ENCODE peak calls at places on chromosomes 5 and 9, in seven cellular contexts. A is A549, X is AG04449, P is stomach, V is fibroblast of pulmonary artery, B is colonic mucosa, O is AG04450. S is an unnamed sample.

GRCh38 chr5:93578179-93578812 is 2.7 kb downstream of the NR2F1-AS1 start:
- DNase-seq in A (no peak), X (no peak), P (no peak), V (no peak), B (no peak), O (no peak), S (no peak)

GRCh38 chr5:98905857-98906688 is 22.7 kb downstream of the CHD1 start:
- DNase-seq in A (peak), X (no peak), P (no peak), V (peak), B (no peak), O (no peak), S (no peak)

GRCh38 chr9:131971482-131972074 is 108.1 kb downstream of the MED27 start:
- DNase-seq in A (no peak), X (no peak), P (no peak), V (no peak), B (no peak), O (no peak), S (no peak)

GRCh38 chr5:141611289-141611688 is 7.5 kb downstream of the DIAPH1 start:
- DNase-seq in A (no peak), X (no peak), P (no peak), V (no peak), B (no peak), O (no peak), S (peak)

GRCh38 chr5:141915881-141916336 is 7.8 kb upstream of the DELE1 start:
- DNase-seq in A (no peak), X (no peak), P (no peak), V (no peak), B (peak), O (no peak), S (no peak)

GRCh38 chr5:65382582-65382981 is 99.1 kb downstream of the ADAMTS6 start:
- DNase-seq in A (peak), X (no peak), P (no peak), V (no peak), B (no peak), O (no peak), S (no peak)

GRCh38 chr9:130268521-130269131 is 3.1 kb downstream of the HMCN2 start:
- DNase-seq in A (no peak), X (no peak), P (no peak), V (no peak), B (no peak), O (no peak), S (no peak)

GRCh38 chr9:89635007-89635742 is 30.4 kb downstream of the GADD45G start:
- DNase-seq in A (no peak), X (no peak), P (peak), V (peak), B (no peak), O (no peak), S (peak)

GRCh38 chr9:128636556-128637530 is 19.8 kb downstream of the DYNC2I2 start:
- DNase-seq in A (peak), X (no peak), P (no peak), V (no peak), B (no peak), O (no peak), S (no peak)

GRCh38 chr9:131264231-131264630 is 12.1 kb downstream of the FAM78A start:
- DNase-seq in A (no peak), X (no peak), P (no peak), V (no peak), B (no peak), O (no peak), S (no peak)

GRCh38 chr9:98230789-98231188 is 24.7 kb downstream of the TBC1D2 start:
- DNase-seq in A (no peak), X (no peak), P (no peak), V (no peak), B (no peak), O (no peak), S (no peak)

GRCh38 chr5:159022178-159022556 is 77.5 kb downstream of the EBF1 start:
- DNase-seq in A (no peak), X (no peak), P (no peak), V (peak), B (peak), O (peak), S (no peak)

GRCh38 chr5:65672787-65673186 is 48.0 kb downstream of the SHLD3 start:
- DNase-seq in A (no peak), X (peak), P (no peak), V (peak), B (no peak), O (peak), S (no peak)

GRCh38 chr5:9440517-9440916 is 105.4 kb downstream of the SEMA5A start:
- DNase-seq in A (no peak), X (peak), P (no peak), V (peak), B (no peak), O (no peak), S (no peak)

GRCh38 chr5:99063737-99064136 is 134.9 kb upstream of the CHD1 start:
- DNase-seq in A (no peak), X (no peak), P (no peak), V (no peak), B (no peak), O (no peak), S (no peak)

GRCh38 chr5:141192110-141192725 is at the start of gene PCDHB10:
- DNase-seq in A (peak), X (no peak), P (no peak), V (peak), B (peak), O (no peak), S (no peak)

GRCh38 chr5:179834120-179834519 is 13.4 kb downstream of the SQSTM1 start:
- DNase-seq in A (no peak), X (no peak), P (no peak), V (no peak), B (no peak), O (no peak), S (no peak)

GRCh38 chr5:124662261-124662781 is 84.1 kb downstream of the ZNF608 start:
- DNase-seq in A (peak), X (no peak), P (no peak), V (no peak), B (peak), O (no peak), S (no peak)

GRCh38 chr9:113356686-113357292 is 7.4 kb downstream of the BSPRY start:
- DNase-seq in A (no peak), X (no peak), P (no peak), V (no peak), B (no peak), O (no peak), S (no peak)

GRCh38 chr5:40160435-40160834 is 519.3 kb upstream of the PTGER4 start:
- DNase-seq in A (no peak), X (no peak), P (no peak), V (no peak), B (no peak), O (no peak), S (no peak)

GRCh38 chr9:34675048-34675714 is 12.7 kb upstream of the CCL27 start:
- DNase-seq in A (peak), X (no peak), P (peak), V (peak), B (peak), O (no peak), S (no peak)

GRCh38 chr5:3182477-3182876 is 413.2 kb upstream of the IRX1 start:
- DNase-seq in A (no peak), X (no peak), P (no peak), V (no peak), B (no peak), O (no peak), S (no peak)

GRCh38 chr9:16247188-16247875 is 623.1 kb downstream of the BNC2 start:
- DNase-seq in A (peak), X (no peak), P (no peak), V (peak), B (no peak), O (no peak), S (peak)

GRCh38 chr5:172846249-172846648 is 12.2 kb downstream of the ERGIC1 start:
- DNase-seq in A (no peak), X (no peak), P (no peak), V (no peak), B (no peak), O (no peak), S (no peak)

GRCh38 chr5:157554180-157555030 is 21.2 kb downstream of the ADAM19 start:
- DNase-seq in A (no peak), X (no peak), P (no peak), V (peak), B (no peak), O (no peak), S (no peak)

GRCh38 chr9:130139251-130139650 is 33.0 kb upstream of the NCS1 start:
- DNase-seq in A (no peak), X (no peak), P (no peak), V (no peak), B (no peak), O (no peak), S (no peak)

GRCh38 chr5:6506631-6507030 is 58.0 kb downstream of the UBE2QL1 start:
- DNase-seq in A (no peak), X (no peak), P (no peak), V (no peak), B (no peak), O (no peak), S (no peak)

GRCh38 chr9:135662758-135663450 is at the start of gene LCN9:
- DNase-seq in A (no peak), X (no peak), P (no peak), V (peak), B (no peak), O (no peak), S (no peak)

GRCh38 chr5:66891184-66891925 is 295.2 kb downstream of the MAST4 start:
- DNase-seq in A (peak), X (no peak), P (no peak), V (peak), B (peak), O (no peak), S (peak)

GRCh38 chr9:71783120-71783523 is 14.8 kb upstream of the CEMIP2 start:
- DNase-seq in A (peak), X (no peak), P (peak), V (no peak), B (peak), O (no peak), S (no peak)

GRCh38 chr9:23539311-23539710 is 286.7 kb downstream of the ELAVL2 start:
- DNase-seq in A (no peak), X (no peak), P (no peak), V (no peak), B (no peak), O (no peak), S (no peak)
- H3K4me3 ChIP-seq in A (no peak), X (no peak), P (no peak), V (no peak), B (no peak), O (no peak), S (no peak)

DNA sequence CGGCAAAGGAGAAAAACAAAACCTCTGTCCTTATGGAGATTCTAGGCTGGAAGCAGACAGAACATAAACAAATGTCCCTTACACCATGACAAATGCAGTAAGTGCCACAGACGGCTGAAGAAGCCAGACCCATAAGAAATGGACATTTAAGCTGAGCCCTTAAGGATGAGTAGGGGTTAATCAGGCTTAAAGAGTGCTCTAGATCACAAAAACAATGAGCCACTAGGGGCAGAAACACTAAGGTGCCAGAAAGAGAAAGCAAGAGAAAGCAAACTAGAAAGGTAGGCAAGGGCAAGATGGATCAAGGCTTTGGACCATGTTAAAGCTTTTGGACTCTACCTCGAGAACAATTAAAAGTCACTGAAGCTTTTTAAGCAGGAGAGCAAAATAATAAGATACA is 326.9 kb upstream of the WWC1 start:
- DNase-seq in A (no peak), X (no peak), P (no peak), V (no peak), B (no peak), O (no peak), S (no peak)
- TF ChIP-seq CTCF in A (no peak), X (peak), P (no peak), V (peak), B (no peak), O (peak), S (peak)

DNA sequence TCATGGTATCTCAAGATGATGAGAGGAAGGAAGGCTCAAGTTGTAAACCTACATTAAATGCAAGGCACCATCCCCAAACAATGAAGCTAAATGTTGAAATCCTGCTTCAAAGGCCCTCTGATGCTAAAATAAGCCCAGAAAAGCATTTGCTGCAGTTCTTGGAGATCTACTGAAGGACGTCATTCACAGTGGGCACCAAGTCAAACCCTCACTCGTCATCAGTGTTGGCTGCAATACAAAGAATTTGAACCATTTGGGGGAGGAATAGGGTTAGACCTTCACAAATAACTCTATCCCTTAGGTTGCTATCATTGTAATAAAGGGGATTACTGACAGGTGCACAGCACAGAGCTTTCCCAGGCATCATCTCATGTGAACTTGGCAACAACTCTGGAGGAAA is 9.3 kb upstream of the MEGF9 start:
- DNase-seq in A (no peak), X (peak), P (no peak), V (peak), B (no peak), O (peak), S (no peak)
- H3K4me3 ChIP-seq in A (no peak), X (no peak), P (no peak), V (no peak), B (no peak), O (no peak), S (no peak)

GRCh38 chr9:37942616-37943328 is 38.8 kb upstream of the SLC25A51 start:
- DNase-seq in A (no peak), X (no peak), P (no peak), V (no peak), B (no peak), O (no peak), S (no peak)

GRCh38 chr9:37938121-37938906 is 34.4 kb upstream of the SLC25A51 start:
- DNase-seq in A (no peak), X (no peak), P (no peak), V (peak), B (no peak), O (peak), S (no peak)

GRCh38 chr9:37943329-37944265 is 39.7 kb upstream of the SLC25A51 start:
- DNase-seq in A (no peak), X (peak), P (no peak), V (peak), B (no peak), O (peak), S (peak)

GRCh38 chr9:37939575-37940095 is 35.7 kb upstream of the SLC25A51 start:
- DNase-seq in A (no peak), X (no peak), P (no peak), V (peak), B (no peak), O (no peak), S (no peak)

GRCh38 chr9:37941253-37941652 is 37.3 kb upstream of the SLC25A51 start:
- DNase-seq in A (no peak), X (no peak), P (no peak), V (no peak), B (no peak), O (no peak), S (no peak)
- TF ChIP-seq CTCF in A (no peak), X (no peak), P (no peak), V (no peak), B (no peak), O (no peak), S (no peak)

GRCh38 chr9:92295240-92295790 is 1.8 kb upstream of the IARS1 start:
- DNase-seq in A (no peak), X (no peak), P (peak), V (no peak), B (no peak), O (no peak), S (no peak)
- H3K4me3 ChIP-seq in A (no peak), X (no peak), P (no peak), V (no peak), B (no peak), O (no peak), S (no peak)

GRCh38 chr9:116087246-116087645 is 66.3 kb upstream of the PAPPA start:
- DNase-seq in A (peak), X (no peak), P (peak), V (peak), B (no peak), O (peak), S (peak)

GRCh38 chr9:116081437-116082110 is 72.0 kb upstream of the PAPPA start:
- DNase-seq in A (no peak), X (no peak), P (no peak), V (peak), B (no peak), O (no peak), S (no peak)

GRCh38 chr9:116083837-116084236 is 69.8 kb upstream of the PAPPA start:
- DNase-seq in A (no peak), X (no peak), P (no peak), V (no peak), B (no peak), O (no peak), S (no peak)

GRCh38 chr9:116087751-116088194 is 65.8 kb upstream of the PAPPA start:
- DNase-seq in A (peak), X (no peak), P (no peak), V (peak), B (no peak), O (peak), S (no peak)

DNA sequence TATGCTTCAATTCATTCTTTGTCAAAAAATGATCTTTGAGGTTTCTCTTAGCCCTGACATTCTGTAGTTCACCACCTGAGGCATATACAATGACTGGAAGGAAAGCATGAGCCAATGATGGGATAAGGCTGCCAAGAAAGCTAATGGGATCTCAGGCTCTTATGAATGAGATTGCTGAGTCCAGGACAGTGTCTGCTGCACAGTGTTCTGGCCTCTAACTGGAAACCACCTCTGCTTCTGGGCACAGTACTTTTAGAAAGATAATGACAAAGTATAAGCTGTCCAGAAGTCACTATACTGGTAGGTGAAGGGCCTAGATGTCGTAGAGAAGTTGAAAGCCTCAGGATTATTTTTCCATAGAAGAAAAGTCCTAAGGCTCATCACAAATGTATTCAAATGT is 69.1 kb upstream of the PAPPA start:
- DNase-seq in A (no peak), X (no peak), P (no peak), V (no peak), B (no peak), O (no peak), S (no peak)
- TF ChIP-seq CTCF in A (no peak), X (no peak), P (no peak), V (no peak), B (no peak), O (no peak), S (no peak)

DNA sequence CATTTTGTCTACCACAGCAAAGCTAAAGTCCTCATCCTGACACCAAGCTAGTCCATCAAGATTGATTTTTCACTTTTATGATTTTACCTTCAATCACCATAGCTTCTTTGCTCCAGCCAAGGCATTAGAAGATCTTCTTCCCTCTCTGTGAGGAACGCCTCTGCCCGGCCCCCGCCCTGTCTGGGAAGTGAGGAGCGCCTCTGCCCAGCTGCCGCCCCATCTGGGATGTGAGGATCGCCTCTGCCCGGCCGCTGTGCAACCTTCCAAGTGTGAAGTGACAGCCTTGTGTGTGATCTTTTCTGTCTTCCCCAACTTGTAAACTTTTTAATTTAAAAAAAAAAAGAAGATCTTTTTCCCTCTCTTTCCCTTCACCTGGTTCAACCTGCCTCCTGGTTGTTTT is 210.5 kb upstream of the NREP start:
- DNase-seq in A (no peak), X (no peak), P (no peak), V (no peak), B (no peak), O (no peak), S (no peak)
- H3K4me3 ChIP-seq in A (no peak), X (no peak), P (no peak), V (no peak), B (no peak), O (no peak), S (no peak)

DNA sequence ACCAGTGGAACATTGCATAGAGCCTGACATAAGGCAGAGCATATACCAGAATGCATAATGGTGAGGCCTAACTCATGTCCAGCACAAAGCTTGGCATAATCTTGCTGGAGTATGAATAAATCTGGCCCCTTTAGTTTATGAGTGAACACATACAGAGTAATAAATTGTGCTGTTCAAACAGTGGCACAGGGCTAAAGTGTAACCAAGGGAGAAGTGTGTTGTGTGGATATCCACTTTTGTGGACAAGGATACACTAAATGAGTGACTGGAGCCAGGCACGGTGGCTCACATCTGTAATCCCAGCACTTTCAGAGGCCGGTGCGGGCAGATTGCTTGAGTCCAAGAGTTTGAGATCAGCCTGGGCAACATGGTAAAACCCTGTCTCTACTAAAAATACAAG is 29.4 kb upstream of the JMY start:
- DNase-seq in A (no peak), X (no peak), P (no peak), V (no peak), B (no peak), O (no peak), S (no peak)
- TF ChIP-seq CTCF in A (no peak), X (no peak), P (no peak), V (no peak), B (no peak), O (no peak), S (no peak)

GRCh38 chr9:101148344-101148743 is 119.8 kb downstream of the PLPPR1 start:
- DNase-seq in A (no peak), X (no peak), P (no peak), V (no peak), B (no peak), O (no peak), S (no peak)

GRCh38 chr9:101140728-101141127 is 112.2 kb downstream of the PLPPR1 start:
- DNase-seq in A (no peak), X (no peak), P (no peak), V (no peak), B (no peak), O (no peak), S (no peak)

DNA sequence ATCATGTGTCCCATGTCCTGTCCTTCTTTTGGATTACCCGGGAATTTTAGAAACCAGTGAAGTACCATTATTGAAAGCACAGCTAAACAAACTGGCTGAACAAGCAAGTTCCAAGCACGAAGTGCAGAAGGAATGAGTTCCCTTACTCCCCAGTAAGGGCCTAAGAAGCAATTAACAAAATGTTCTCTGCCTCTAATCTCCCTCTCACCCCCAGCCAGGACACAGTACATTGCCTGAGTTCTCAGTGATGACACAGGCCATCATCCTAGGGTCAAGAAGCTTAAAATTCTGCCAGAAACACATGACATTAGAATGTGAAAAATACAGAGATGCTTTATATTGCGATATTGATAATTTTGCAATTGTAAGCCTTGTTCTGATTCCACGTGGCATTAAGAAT is 118.0 kb downstream of the PLPPR1 start:
- DNase-seq in A (no peak), X (no peak), P (no peak), V (no peak), B (no peak), O (no peak), S (no peak)
- H3K4me3 ChIP-seq in A (no peak), X (no peak), P (no peak), V (no peak), B (no peak), O (no peak), S (no peak)

S was measured in epithelial cell of proximal tubule.